ENCODE peak calls at places on chromosomes 1 and 21, in four cellular contexts. R, G, K and U are unnamed samples.

GRCh38 chr1:147612366-147612765 is 58.0 kb downstream of the ACP6 start:
- DNase-seq in G (no peak), K (peak), R (no peak), U (peak)

GRCh38 chr1:156510709-156511108 is 10.1 kb upstream of the MEF2D start:
- DNase-seq in K (no peak), G (no peak), R (no peak), U (no peak)

GRCh38 chr1:241716915-241717651 is 65.0 kb downstream of the WDR64 start:
- DNase-seq in R (no peak), G (no peak), K (no peak), U (no peak)

GRCh38 chr21:45889115-45889708 is 92.4 kb upstream of the COL6A1 start:
- DNase-seq in K (no peak), R (no peak), G (no peak), U (no peak)

GRCh38 chr1:2393471-2393877 is 1.8 kb downstream of the RER1 start:
- DNase-seq in G (no peak), R (no peak), K (no peak), U (peak)

GRCh38 chr1:198168180-198168579 is 11.4 kb downstream of the NEK7 start:
- DNase-seq in K (no peak), G (no peak), R (no peak), U (no peak)

GRCh38 chr1:213087911-213088310 is 36.9 kb downstream of the RPS6KC1 start:
- DNase-seq in R (no peak), G (no peak), K (no peak), U (no peak)

GRCh38 chr1:225677350-225678124 is 24.6 kb upstream of the ENAH start:
- DNase-seq in K (no peak), G (no peak), R (no peak), U (no peak)

GRCh38 chr1:117646007-117646913 is 40.4 kb downstream of the TENT5C start:
- DNase-seq in K (no peak), R (no peak), G (peak), U (no peak)

GRCh38 chr1:24599265-24599664 is 43.4 kb downstream of the NCMAP start:
- DNase-seq in R (no peak), K (no peak), G (no peak), U (no peak)

GRCh38 chr1:27505420-27505680 is 15.4 kb upstream of the WASF2 start:
- DNase-seq in R (no peak), G (no peak), K (no peak), U (no peak)

GRCh38 chr1:9438431-9439073 is 100.7 kb upstream of the SLC25A33 start:
- DNase-seq in G (no peak), K (peak), R (no peak), U (peak)

GRCh38 chr21:32001390-32001789 is 128.6 kb downstream of the HUNK start:
- DNase-seq in K (no peak), R (no peak), G (no peak), U (peak)

GRCh38 chr1:27668808-27669723 is 2.9 kb downstream of the IFI6 start:
- DNase-seq in K (peak), R (no peak), G (peak), U (no peak)

GRCh38 chr1:97050501-97050900 is 328.9 kb downstream of the PTBP2 start:
- DNase-seq in R (no peak), K (no peak), G (no peak), U (no peak)

GRCh38 chr1:95207223-95207935 is 26.6 kb upstream of the RWDD3 start:
- DNase-seq in G (no peak), R (no peak), K (no peak), U (no peak)

GRCh38 chr1:8004803-8005573 is 21.1 kb downstream of the ERRFI1 start:
- DNase-seq in K (peak), R (no peak), G (peak), U (peak)

GRCh38 chr1:50968884-50969610 is 998 bp upstream of the CDKN2C start:
- DNase-seq in R (no peak), K (no peak), G (peak), U (no peak)

GRCh38 chr1:225446298-225446941 is 18.6 kb upstream of the LBR start:
- DNase-seq in R (no peak), K (no peak), G (no peak), U (no peak)

GRCh38 chr1:40143891-40144575 is 17.2 kb upstream of the RLF start:
- DNase-seq in G (peak), R (peak), K (peak), U (peak)

GRCh38 chr1:93750946-93751345 is 69.3 kb upstream of the BCAR3 start:
- DNase-seq in G (no peak), K (no peak), R (no peak), U (no peak)

GRCh38 chr1:151142411-151143056 is 3.9 kb downstream of the SEMA6C start:
- DNase-seq in G (no peak), R (no peak), K (no peak), U (no peak)

GRCh38 chr1:64472805-64473204 is 2.9 kb downstream of the CACHD1 start:
- DNase-seq in K (no peak), R (no peak), G (no peak), U (no peak)

GRCh38 chr1:9529190-9529589 is 10.1 kb upstream of the SLC25A33 start:
- DNase-seq in G (peak), R (no peak), K (no peak), U (no peak)

GRCh38 chr1:245094954-245095353 is 59.8 kb upstream of the KIF26B start:
- DNase-seq in R (no peak), G (no peak), K (no peak), U (peak)

GRCh38 chr21:31721381-31721780 is 10.5 kb downstream of the SCAF4 start:
- DNase-seq in G (no peak), R (no peak), K (no peak), U (no peak)

GRCh38 chr21:35641271-35642016 is 418.9 kb downstream of the SETD4 start:
- DNase-seq in G (no peak), K (no peak), R (no peak), U (no peak)

GRCh38 chr21:35565204-35565611 is 495.1 kb downstream of the SETD4 start:
- DNase-seq in R (no peak), G (no peak), K (no peak), U (no peak)

GRCh38 chr1:150548632-150549495 is at the start of gene ADAMTSL4:
- DNase-seq in G (peak), R (no peak), K (peak), U (no peak)

GRCh38 chr1:169338617-169339016 is 29.0 kb downstream of the NME7 start:
- DNase-seq in R (no peak), K (no peak), G (no peak), U (no peak)

GRCh38 chr1:28449904-28450303 is 55.9 kb upstream of the RCC1 start:
- DNase-seq in G (peak), R (peak), K (no peak), U (no peak)

GRCh38 chr1:67690411-67690810 is 5.4 kb downstream of the GADD45A start:
- DNase-seq in G (no peak), R (no peak), K (no peak), U (no peak)

DNA sequence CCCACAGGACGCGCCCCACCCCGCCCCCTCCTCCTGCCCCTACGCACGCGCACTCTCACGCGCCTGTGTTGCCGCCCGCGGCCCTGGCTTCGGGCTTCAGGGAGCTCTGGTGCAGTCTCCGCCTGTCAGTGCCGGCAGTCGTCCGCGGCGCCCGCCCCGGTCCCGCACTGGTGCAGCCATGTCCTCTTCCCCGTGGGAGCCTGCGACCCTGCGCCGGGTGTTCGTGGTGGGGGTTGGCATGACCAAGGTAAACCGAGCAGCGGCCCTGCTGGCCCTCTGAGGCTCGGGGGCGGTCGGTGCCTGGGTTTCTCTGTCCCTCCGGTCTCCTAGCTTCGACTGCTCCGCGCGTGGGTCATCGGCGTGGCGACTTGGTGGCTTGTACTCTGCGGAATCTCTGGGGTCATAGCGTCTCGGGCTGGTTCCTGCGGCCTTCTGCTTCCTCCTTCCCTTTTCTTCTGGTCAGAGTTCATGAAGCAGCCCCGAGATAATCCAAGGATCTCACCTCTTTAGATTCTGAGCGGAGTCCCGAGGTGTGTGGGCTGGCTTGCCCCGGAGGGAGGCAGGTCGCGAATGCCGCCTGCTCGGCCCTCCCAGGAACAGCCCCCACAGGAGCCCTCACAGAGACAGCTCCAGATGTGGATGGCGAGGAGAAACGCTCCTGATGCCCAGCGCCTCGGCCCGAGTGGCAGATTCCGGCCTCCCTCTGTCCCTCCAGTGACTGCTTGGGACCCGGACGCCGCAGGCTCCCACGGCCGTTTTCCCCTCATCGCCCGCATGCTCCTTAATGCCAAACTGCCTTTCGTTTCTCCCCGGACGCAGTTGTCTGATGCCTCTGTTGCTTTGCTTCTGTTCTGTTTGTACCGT is at the start of gene SCP2:
- DNase-seq in K (peak), G (peak), R (no peak), U (peak)
- TF ChIP-seq CHD4 in K (no peak), G (no peak), R (no peak), U (no peak)

GRCh38 chr1:233614173-233614742 is 352 bp downstream of the KCNK1 start:
- DNase-seq in K (peak), R (no peak), G (peak), U (no peak)
- TF ChIP-seq CHD4 in K (no peak), R (no peak), G (no peak), U (no peak)

GRCh38 chr1:185734929-185735666 is 907 bp downstream of the HMCN1 start:
- DNase-seq in K (no peak), G (no peak), R (no peak), U (no peak)
- TF ChIP-seq CHD4 in K (no peak), G (no peak), R (no peak), U (no peak)

GRCh38 chr1:35268282-35269189 is at the start of gene ZMYM4:
- DNase-seq in R (peak), K (peak), G (peak), U (peak)

GRCh38 chr1:35261412-35262120 is 6.9 kb upstream of the ZMYM4 start:
- DNase-seq in R (no peak), K (no peak), G (no peak), U (no peak)

GRCh38 chr1:35266306-35266705 is 2.2 kb upstream of the ZMYM4 start:
- DNase-seq in G (no peak), K (no peak), R (no peak), U (no peak)

GRCh38 chr1:35264035-35264434 is 4.5 kb upstream of the ZMYM4 start:
- DNase-seq in R (no peak), G (no peak), K (no peak), U (no peak)

GRCh38 chr1:35264861-35265260 is 3.6 kb upstream of the ZMYM4 start:
- DNase-seq in G (no peak), R (no peak), K (peak), U (peak)
- TF ChIP-seq CHD4 in G (no peak), R (no peak), K (no peak), U (no peak)

DNA sequence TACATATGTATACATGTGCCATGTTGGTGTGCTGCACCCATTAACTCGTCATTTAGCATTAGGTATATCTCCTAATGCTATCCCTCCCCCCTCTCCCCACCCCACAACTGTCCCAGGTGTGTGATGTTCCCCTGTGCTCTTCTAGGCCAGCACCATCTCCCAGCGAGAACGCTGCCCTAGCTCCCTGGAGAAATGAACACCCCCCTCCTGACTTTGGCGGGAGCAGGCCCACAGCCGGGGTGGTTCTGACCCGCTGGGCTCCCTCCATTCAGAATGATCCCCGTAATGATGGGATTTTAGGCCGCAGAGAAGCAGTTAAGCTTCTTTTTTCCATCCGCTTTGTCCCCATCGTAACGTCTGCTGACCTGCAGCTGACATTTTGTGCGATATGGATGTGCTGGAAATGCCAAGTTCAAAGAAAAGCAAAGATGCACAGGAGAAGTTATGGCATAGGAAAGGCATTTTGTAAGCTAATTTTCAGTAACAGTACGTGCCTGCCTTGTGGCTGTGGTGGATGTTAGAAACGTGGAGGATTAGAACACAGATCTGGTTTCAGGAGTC is 39.3 kb downstream of the ELK4 start:
- DNase-seq in G (no peak), R (no peak), K (no peak), U (no peak)
- TF ChIP-seq CHD4 in G (no peak), R (no peak), K (no peak), U (no peak)

GRCh38 chr21:39400173-39400572 is 45.4 kb downstream of the LCA5L start:
- DNase-seq in R (no peak), G (no peak), K (no peak), U (no peak)
- TF ChIP-seq CHD4 in R (no peak), G (no peak), K (no peak), U (no peak)